ENCODE peak calls at places on chromosomes 2 and 18, in nine cellular contexts. J is RCC 7860; V is NCI-H1105 treated with DMSO at 0.1 percent for 48 hours; P is stimulated activated CD4-positive, alpha-beta T cell treated with anti-CD3 and anti-CD28 coated beads, Interleukin-15, amount 100 ng/mL, for 1 hour; C is kidney tubule cell; F is NCI-H748 treated with DMSO at 0.1 percent for 48 hours; L is NCI-H2081; E is HFFc6; Q is T-helper 1 cell. B is an unnamed sample.

GRCh38 chr18:47779381-47779780 is 151.1 kb downstream of the SMAD2 start:
- DNase-seq in J (no peak), V (no peak), P (no peak), C (peak; percentile 67), F (no peak), L (no peak), E (no peak), Q (no peak), B (peak; percentile 40)

GRCh38 chr18:35535297-35535696 is 37.5 kb upstream of the INO80C start:
- DNase-seq in J (no peak), V (no peak), P (no peak), C (no peak), F (no peak), L (no peak), E (no peak), Q (no peak), B (no peak)

GRCh38 chr2:241771286-241772062 is 5.1 kb upstream of the GAL3ST2 start:
- DNase-seq in J (no peak), V (no peak), P (no peak), C (peak; percentile 34), F (no peak), L (no peak), E (no peak), Q (no peak), B (no peak)

GRCh38 chr18:9069482-9070059 is 32.9 kb upstream of the NDUFV2 start:
- DNase-seq in J (no peak), V (no peak), P (no peak), C (no peak), F (no peak), L (no peak), E (no peak), Q (no peak), B (no peak)

GRCh38 chr18:60549338-60549960 is 176.9 kb upstream of the MC4R start:
- DNase-seq in J (peak; percentile 43), V (peak; percentile 82), P (no peak), C (peak; percentile 75), F (peak; percentile 67), L (peak; percentile 76), E (peak; percentile 72), Q (no peak), B (peak; percentile 78)

GRCh38 chr2:174634130-174635014 is 36.8 kb upstream of the WIPF1 start:
- DNase-seq in J (no peak), V (no peak), P (no peak), C (peak; percentile 30), F (no peak), L (no peak), E (no peak), Q (peak; percentile 10), B (no peak)

GRCh38 chr2:236675051-236675450 is 105.4 kb downstream of the ACKR3 start:
- DNase-seq in J (peak; percentile 56), V (no peak), P (no peak), C (peak; percentile 30), F (no peak), L (no peak), E (peak; percentile 30), Q (no peak), B (peak; percentile 82)

GRCh38 chr18:58580078-58580477 is 48.8 kb downstream of the ALPK2 start:
- DNase-seq in J (peak; percentile 73), V (no peak), P (no peak), C (peak; percentile 78), F (no peak), L (no peak), E (peak; percentile 38), Q (no peak), B (no peak)

GRCh38 chr2:135745545-135745944 is 3.9 kb downstream of the UBXN4 start:
- DNase-seq in J (no peak), V (no peak), P (no peak), C (peak; percentile 49), F (no peak), L (no peak), E (peak; percentile 83), Q (no peak), B (peak; percentile 43)

GRCh38 chr18:24118750-24119577 is 19.9 kb upstream of the CABYR start:
- DNase-seq in J (peak; percentile 52), V (peak; percentile 84), P (peak; percentile 61), C (peak; percentile 78), F (peak; percentile 85), L (peak; percentile 78), E (peak; percentile 50), Q (peak; percentile 48), B (peak; percentile 83)

GRCh38 chr18:31329787-31330438 is 12.0 kb downstream of the DSG1 start:
- DNase-seq in J (no peak), V (no peak), P (no peak), C (no peak), F (no peak), L (no peak), E (no peak), Q (no peak), B (no peak)

GRCh38 chr2:157433335-157433890 is 10.5 kb downstream of the CYTIP start:
- DNase-seq in J (no peak), V (no peak), P (no peak), C (no peak), F (no peak), L (no peak), E (no peak), Q (no peak), B (no peak)

GRCh38 chr2:222311321-222311977 is 12.7 kb upstream of the PAX3 start:
- DNase-seq in J (no peak), V (no peak), P (no peak), C (peak; percentile 28), F (no peak), L (no peak), E (no peak), Q (no peak), B (no peak)

GRCh38 chr2:1521191-1521877 is 108.1 kb downstream of the TPO start:
- DNase-seq in J (no peak), V (no peak), P (no peak), C (no peak), F (no peak), L (no peak), E (no peak), Q (no peak), B (no peak)

GRCh38 chr2:187783446-187783845 is 229.2 kb upstream of the TFPI start:
- DNase-seq in J (no peak), V (no peak), P (no peak), C (no peak), F (no peak), L (no peak), E (peak; percentile 4), Q (no peak), B (peak; percentile 13)

GRCh38 chr2:165440367-165440766 is 29.1 kb upstream of the CSRNP3 start:
- DNase-seq in J (no peak), V (peak; percentile 12), P (no peak), C (no peak), F (no peak), L (peak; percentile 27), E (peak; percentile 4), Q (no peak), B (no peak)

GRCh38 chr2:219578811-219579210 is 6.7 kb downstream of the INHA start:
- DNase-seq in J (no peak), V (no peak), P (no peak), C (no peak), F (no peak), L (no peak), E (no peak), Q (no peak), B (peak; percentile 65)

GRCh38 chr2:200239216-200239615 is 67.3 kb upstream of the SPATS2L start:
- DNase-seq in J (no peak), V (no peak), P (no peak), C (no peak), F (no peak), L (no peak), E (peak; percentile 24), Q (no peak), B (no peak)

GRCh38 chr2:175877845-175878563 is 124.1 kb downstream of the LNPK start:
- DNase-seq in J (no peak), V (no peak), P (no peak), C (no peak), F (no peak), L (no peak), E (no peak), Q (no peak), B (peak; percentile 20)

GRCh38 chr2:164922119-164922518 is 33.2 kb downstream of the SLC38A11 start:
- DNase-seq in J (no peak), V (no peak), P (no peak), C (no peak), F (peak; percentile 49), L (peak; percentile 15), E (no peak), Q (no peak), B (no peak)

GRCh38 chr18:48613589-48613988 is 74.8 kb downstream of the CTIF start:
- DNase-seq in J (no peak), V (no peak), P (no peak), C (no peak), F (no peak), L (no peak), E (no peak), Q (no peak), B (no peak)

GRCh38 chr2:69491864-69492263 is 54.6 kb upstream of the NFU1 start:
- DNase-seq in J (no peak), V (no peak), P (no peak), C (no peak), F (no peak), L (no peak), E (no peak), Q (no peak), B (no peak)

GRCh38 chr2:71941731-71942575 is 205.7 kb downstream of the CYP26B1 start:
- DNase-seq in J (no peak), V (no peak), P (no peak), C (no peak), F (no peak), L (no peak), E (no peak), Q (no peak), B (no peak)

GRCh38 chr2:186308347-186308746 is 177.7 kb upstream of the ZC3H15 start:
- DNase-seq in J (no peak), V (no peak), P (no peak), C (peak; percentile 59), F (no peak), L (no peak), E (no peak), Q (no peak), B (peak; percentile 81)

GRCh38 chr18:11807233-11807632 is 44.0 kb upstream of the CHMP1B start:
- DNase-seq in J (no peak), V (no peak), P (no peak), C (peak; percentile 23), F (no peak), L (no peak), E (no peak), Q (no peak), B (peak; percentile 12)

GRCh38 chr2:28617502-28618184 is 121.8 kb downstream of the PLB1 start:
- DNase-seq in J (peak; percentile 9), V (no peak), P (no peak), C (no peak), F (no peak), L (no peak), E (no peak), Q (no peak), B (peak; percentile 42)

GRCh38 chr2:44244135-44244871 is 31.0 kb upstream of the SLC3A1 start:
- DNase-seq in J (peak; percentile 72), V (peak; percentile 99), P (no peak), C (peak; percentile 84), F (peak; percentile 80), L (peak; percentile 97), E (peak; percentile 52), Q (peak; percentile 14), B (peak; percentile 70)

GRCh38 chr2:179985163-179985820 is 21.8 kb downstream of the CWC22 start:
- DNase-seq in J (no peak), V (no peak), P (no peak), C (no peak), F (no peak), L (no peak), E (no peak), Q (no peak), B (no peak)

GRCh38 chr2:54665436-54665856 is 58.0 kb upstream of the EML6 start:
- DNase-seq in J (no peak), V (no peak), P (no peak), C (peak; percentile 62), F (peak; percentile 25), L (peak; percentile 48), E (peak; percentile 64), Q (no peak), B (peak; percentile 65)

GRCh38 chr2:23673830-23674679 is 252.9 kb downstream of the ATAD2B start:
- DNase-seq in J (no peak), V (no peak), P (no peak), C (peak; percentile 26), F (no peak), L (no peak), E (no peak), Q (no peak), B (no peak)

GRCh38 chr2:236633219-236633570 is 63.6 kb downstream of the ACKR3 start:
- DNase-seq in J (no peak), V (no peak), P (no peak), C (no peak), F (no peak), L (no peak), E (no peak), Q (no peak), B (no peak)

B was measured in epithelial cell of esophagus.